ENCODE peak calls at places on chromosomes 1 and 21, in six cellular contexts. U is progenitor cell of endocrine pancreas, L is psoas muscle, O is Panc1, I is ovary, C is activated B cell treated with CpG ODN at 0.5 μM for 24 hours. K is an unnamed sample.
A peak's percentile ranks its signal among the peaks of the same experiment; 100 is the strongest.

GRCh38 chr1:110084226-110085078 is 14.0 kb upstream of the ALX3 start:
- DNase-seq in U (no peak), L (peak; percentile 68), O (no peak), I (peak; percentile 81), C (peak; percentile 32), K (no peak)

GRCh38 chr1:23699280-23700179 is 7.9 kb downstream of the RPL11 start:
- DNase-seq in U (no peak), L (no peak), O (no peak), I (no peak), C (no peak), K (no peak)

GRCh38 chr1:93905734-93906133 is 3.5 kb downstream of the GCLM start:
- DNase-seq in U (no peak), L (no peak), O (no peak), I (no peak), C (no peak), K (no peak)

GRCh38 chr1:82838066-82838465 is 1037.3 kb downstream of the ADGRL2 start:
- DNase-seq in U (no peak), L (no peak), O (no peak), I (no peak), C (no peak), K (no peak)

GRCh38 chr1:115761601-115762302 is 6.8 kb downstream of the CASQ2 start:
- DNase-seq in U (no peak), L (no peak), O (no peak), I (no peak), C (no peak), K (no peak)

GRCh38 chr1:2548068-2548589 is 8.0 kb upstream of the TNFRSF14 start:
- DNase-seq in U (peak; percentile 71), L (peak; percentile 90), O (no peak), I (peak; percentile 81), C (peak; percentile 79), K (peak; percentile 60)

GRCh38 chr1:231829332-231829731 is 202.7 kb downstream of the DISC1 start:
- DNase-seq in U (no peak), L (no peak), O (no peak), I (no peak), C (no peak), K (no peak)

GRCh38 chr1:46687095-46687659 is 15.5 kb downstream of the TEX38 start:
- DNase-seq in U (no peak), L (peak; percentile 65), O (no peak), I (peak; percentile 61), C (no peak), K (no peak)

GRCh38 chr1:24619376-24619775 is 23.7 kb upstream of the SRRM1 start:
- DNase-seq in U (no peak), L (no peak), O (no peak), I (no peak), C (no peak), K (no peak)

GRCh38 chr21:37631319-37632117 is 264.9 kb downstream of the DYRK1A start:
- DNase-seq in U (no peak), L (no peak), O (no peak), I (no peak), C (no peak), K (no peak)

GRCh38 chr1:88685239-88685604 is 1.1 kb downstream of the PKN2 start:
- DNase-seq in U (no peak), L (no peak), O (no peak), I (no peak), C (no peak), K (no peak)

GRCh38 chr1:88683516-88683847 is 591 bp upstream of the PKN2 start:
- DNase-seq in U (peak; percentile 18), L (peak; percentile 62), O (no peak), I (peak; percentile 62), C (peak; percentile 30), K (no peak)

GRCh38 chr1:88684482-88685238 is 587 bp downstream of the PKN2 start:
- DNase-seq in U (peak; percentile 60), L (peak; percentile 78), O (no peak), I (peak; percentile 74), C (peak; percentile 64), K (no peak)

GRCh38 chr1:88681223-88681622 is 2.9 kb upstream of the PKN2 start:
- DNase-seq in U (no peak), L (no peak), O (no peak), I (no peak), C (no peak), K (no peak)

GRCh38 chr1:88683848-88684481 is at the start of gene PKN2:
- DNase-seq in U (peak; percentile 94), L (peak; percentile 99), O (peak; percentile 88), I (peak; percentile 98), C (peak; percentile 94), K (peak; percentile 31)
- TF ChIP-seq CTCF in U (peak; percentile 21), L (peak; percentile 25), O (peak; percentile 24), I (no peak), C (no peak), K (peak; percentile 16)

DNA sequence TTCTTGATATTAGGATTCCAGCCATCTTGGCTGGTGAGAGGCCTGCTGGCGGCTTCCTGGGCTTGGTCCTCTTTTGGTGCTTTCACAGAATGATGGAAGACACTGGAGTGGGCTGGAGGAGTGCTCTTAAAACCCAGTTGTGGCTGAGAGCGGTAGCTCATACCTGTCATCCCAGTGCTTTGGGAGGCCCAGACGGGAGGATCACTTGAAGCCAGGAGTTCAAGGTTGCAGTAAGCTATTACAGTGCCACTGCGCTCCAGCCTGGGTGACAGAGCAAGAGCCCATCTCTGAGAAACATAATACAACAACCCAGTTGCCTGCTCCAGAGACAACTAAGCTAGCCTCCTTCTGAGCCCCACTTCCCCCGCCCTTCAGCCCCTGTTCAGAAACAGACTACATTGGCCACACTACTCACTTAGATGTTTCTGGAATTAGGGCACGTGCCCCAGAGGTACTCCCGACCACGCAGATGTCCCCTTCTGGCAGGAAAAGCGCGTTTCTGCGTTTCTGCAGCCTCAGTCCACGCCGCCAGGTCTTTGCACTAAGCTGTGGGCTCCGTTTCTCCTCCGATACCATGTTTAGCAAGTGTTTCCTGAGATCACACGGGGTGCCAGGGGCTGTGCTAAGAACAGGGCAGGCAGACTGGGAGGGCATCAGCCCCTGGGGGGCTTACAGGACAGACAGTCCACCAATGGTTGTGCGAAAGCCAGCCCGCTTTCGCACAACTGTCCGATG is 2.4 kb downstream of the PIK3CD start:
- DNase-seq in U (no peak), L (no peak), O (no peak), I (no peak), C (peak; percentile 42), K (no peak)
- TF ChIP-seq CTCF in U (no peak), L (no peak), O (no peak), I (no peak), C (no peak), K (no peak)

GRCh38 chr1:240559781-240560180 is 52.2 kb downstream of the GREM2 start:
- DNase-seq in U (no peak), L (no peak), O (no peak), I (no peak), C (no peak), K (no peak)
- TF ChIP-seq CTCF in U (no peak), L (no peak), O (no peak), I (no peak), C (no peak), K (no peak)

DNA sequence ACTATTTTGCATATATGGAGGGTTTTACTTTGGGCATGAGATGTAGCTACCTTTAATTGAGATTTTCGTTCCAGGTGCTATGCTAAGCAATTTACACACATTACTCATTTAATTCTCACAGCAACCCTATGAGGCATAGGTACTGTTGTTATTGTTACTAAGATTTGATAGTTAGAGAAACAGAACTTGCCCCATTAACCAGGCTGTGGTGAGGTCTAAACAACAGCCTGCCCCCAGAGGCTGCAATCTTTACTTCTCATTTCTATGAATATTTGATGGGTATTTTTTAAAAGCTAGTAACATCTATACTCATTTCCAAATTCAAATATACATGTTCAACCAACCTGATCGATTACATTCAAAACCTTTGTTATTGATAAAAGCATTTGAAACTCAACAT is 155.6 kb downstream of the GALNT2 start:
- DNase-seq in U (no peak), L (no peak), O (no peak), I (no peak), C (no peak), K (no peak)
- TF ChIP-seq CTCF in U (no peak), L (peak; percentile 7), O (peak; percentile 3), I (no peak), C (no peak), K (no peak)

DNA sequence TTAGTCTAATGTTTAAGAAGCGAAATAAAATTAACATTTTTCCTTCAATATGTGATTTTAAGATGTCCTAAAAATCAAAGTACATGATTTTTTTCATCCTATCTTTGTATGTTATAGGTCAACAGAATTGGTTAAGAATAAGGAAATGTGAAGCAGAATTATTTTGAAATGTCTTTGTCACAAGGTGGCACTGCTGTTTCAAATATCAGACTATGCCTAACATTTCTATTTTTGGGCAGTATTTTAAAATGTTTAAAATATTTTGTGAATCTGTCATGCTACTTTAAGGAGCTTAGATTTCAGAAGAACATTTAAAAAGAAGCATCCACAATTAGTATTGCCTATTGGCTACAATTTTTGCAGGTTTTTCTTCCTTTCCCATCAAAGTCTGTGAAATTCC is 38.7 kb downstream of the AMY1C start:
- DNase-seq in U (no peak), L (no peak), O (no peak), I (no peak), C (no peak), K (no peak)
- TF ChIP-seq CTCF in U (peak; percentile 62), L (peak; percentile 29), O (peak; percentile 42), I (no peak), C (no peak), K (peak; percentile 54)

GRCh38 chr1:226870323-226871046 is at the start of gene PSEN2:
- DNase-seq in U (peak; percentile 59), L (peak; percentile 89), O (no peak), I (peak; percentile 81), C (peak; percentile 80), K (peak; percentile 83)
- TF ChIP-seq CTCF in U (peak; percentile 37), L (peak; percentile 33), O (no peak), I (no peak), C (no peak), K (no peak)

GRCh38 chr1:183318433-183318832 is 99.7 kb downstream of the NMNAT2 start:
- DNase-seq in U (no peak), L (peak; percentile 81), O (peak; percentile 27), I (peak; percentile 78), C (no peak), K (no peak)
- TF ChIP-seq CTCF in U (peak; percentile 24), L (peak; percentile 56), O (peak; percentile 65), I (peak; percentile 65), C (no peak), K (peak; percentile 9)